ENCODE peak calls at places on chromosomes 3 and 15, in seven cellular contexts. One of them, this sample, is unnamed.

GRCh38 chr15:45715528-45715927 is 80.7 kb downstream of the SQOR start:
- DNase-seq in renal cortical epithelial cell: peak; percentile 32
- DNase-seq in right lobe of liver: no peak
- DNase-seq in activated gamma-delta T cell treated with Interleukin-2 at 50 U/mL for 16 hours: no peak
- DNase-seq in stimulated activated CD4-positive, alpha-beta T cell treated with anti-CD3 and anti-CD28 coated beads, Interleukin-15, amount 100 ng/mL, for 48 hours: no peak
- DNase-seq in CD8-positive, alpha-beta T cell: no peak
- DNase-seq in NCI-H1105 treated with DMSO at 0.1 percent for 48 hours: peak; percentile 46
- DNase-seq in this sample: no peak

GRCh38 chr3:179272385-179272784 is 21.5 kb upstream of the KCNMB3 start:
- DNase-seq in CD8-positive, alpha-beta T cell: no peak
- DNase-seq in stimulated activated CD4-positive, alpha-beta T cell treated with anti-CD3 and anti-CD28 coated beads, Interleukin-15, amount 100 ng/mL, for 48 hours: no peak
- DNase-seq in renal cortical epithelial cell: no peak
- DNase-seq in NCI-H1105 treated with DMSO at 0.1 percent for 48 hours: peak; percentile 16
- DNase-seq in right lobe of liver: no peak
- DNase-seq in activated gamma-delta T cell treated with Interleukin-2 at 50 U/mL for 16 hours: no peak
- DNase-seq in this sample: no peak

GRCh38 chr3:171551296-171551695 is 91.1 kb upstream of the TNIK start:
- DNase-seq in activated gamma-delta T cell treated with Interleukin-2 at 50 U/mL for 16 hours: no peak
- DNase-seq in right lobe of liver: no peak
- DNase-seq in renal cortical epithelial cell: no peak
- DNase-seq in stimulated activated CD4-positive, alpha-beta T cell treated with anti-CD3 and anti-CD28 coated beads, Interleukin-15, amount 100 ng/mL, for 48 hours: no peak
- DNase-seq in NCI-H1105 treated with DMSO at 0.1 percent for 48 hours: no peak
- DNase-seq in CD8-positive, alpha-beta T cell: no peak
- DNase-seq in this sample: no peak

GRCh38 chr15:68303560-68304436 is 26.3 kb downstream of the FEM1B start:
- DNase-seq in right lobe of liver: no peak
- DNase-seq in stimulated activated CD4-positive, alpha-beta T cell treated with anti-CD3 and anti-CD28 coated beads, Interleukin-15, amount 100 ng/mL, for 48 hours: no peak
- DNase-seq in CD8-positive, alpha-beta T cell: no peak
- DNase-seq in activated gamma-delta T cell treated with Interleukin-2 at 50 U/mL for 16 hours: no peak
- DNase-seq in NCI-H1105 treated with DMSO at 0.1 percent for 48 hours: no peak
- DNase-seq in renal cortical epithelial cell: peak; percentile 31
- DNase-seq in this sample: no peak

GRCh38 chr3:185847506-185847905 is 22.7 kb upstream of the IGF2BP2 start:
- DNase-seq in NCI-H1105 treated with DMSO at 0.1 percent for 48 hours: no peak
- DNase-seq in right lobe of liver: no peak
- DNase-seq in activated gamma-delta T cell treated with Interleukin-2 at 50 U/mL for 16 hours: no peak
- DNase-seq in CD8-positive, alpha-beta T cell: no peak
- DNase-seq in renal cortical epithelial cell: no peak
- DNase-seq in stimulated activated CD4-positive, alpha-beta T cell treated with anti-CD3 and anti-CD28 coated beads, Interleukin-15, amount 100 ng/mL, for 48 hours: no peak
- DNase-seq in this sample: no peak

GRCh38 chr3:4895848-4896247 is 83.4 kb upstream of the BHLHE40 start:
- DNase-seq in renal cortical epithelial cell: peak; percentile 62
- DNase-seq in NCI-H1105 treated with DMSO at 0.1 percent for 48 hours: no peak
- DNase-seq in stimulated activated CD4-positive, alpha-beta T cell treated with anti-CD3 and anti-CD28 coated beads, Interleukin-15, amount 100 ng/mL, for 48 hours: no peak
- DNase-seq in right lobe of liver: no peak
- DNase-seq in CD8-positive, alpha-beta T cell: no peak
- DNase-seq in activated gamma-delta T cell treated with Interleukin-2 at 50 U/mL for 16 hours: no peak
- DNase-seq in this sample: no peak

GRCh38 chr15:66965201-66965900 is 100.1 kb upstream of the SMAD3 start:
- DNase-seq in stimulated activated CD4-positive, alpha-beta T cell treated with anti-CD3 and anti-CD28 coated beads, Interleukin-15, amount 100 ng/mL, for 48 hours: no peak
- DNase-seq in right lobe of liver: no peak
- DNase-seq in CD8-positive, alpha-beta T cell: no peak
- DNase-seq in activated gamma-delta T cell treated with Interleukin-2 at 50 U/mL for 16 hours: no peak
- DNase-seq in renal cortical epithelial cell: no peak
- DNase-seq in NCI-H1105 treated with DMSO at 0.1 percent for 48 hours: no peak
- DNase-seq in this sample: no peak

GRCh38 chr3:124461838-124462632 is 268.2 kb upstream of the UMPS start:
- DNase-seq in CD8-positive, alpha-beta T cell: no peak
- DNase-seq in activated gamma-delta T cell treated with Interleukin-2 at 50 U/mL for 16 hours: no peak
- DNase-seq in renal cortical epithelial cell: no peak
- DNase-seq in stimulated activated CD4-positive, alpha-beta T cell treated with anti-CD3 and anti-CD28 coated beads, Interleukin-15, amount 100 ng/mL, for 48 hours: no peak
- DNase-seq in NCI-H1105 treated with DMSO at 0.1 percent for 48 hours: no peak
- DNase-seq in right lobe of liver: no peak
- DNase-seq in this sample: no peak

GRCh38 chr3:71979155-71979554 is 194.2 kb upstream of the PROK2 start:
- DNase-seq in CD8-positive, alpha-beta T cell: no peak
- DNase-seq in right lobe of liver: no peak
- DNase-seq in stimulated activated CD4-positive, alpha-beta T cell treated with anti-CD3 and anti-CD28 coated beads, Interleukin-15, amount 100 ng/mL, for 48 hours: no peak
- DNase-seq in activated gamma-delta T cell treated with Interleukin-2 at 50 U/mL for 16 hours: no peak
- DNase-seq in renal cortical epithelial cell: no peak
- DNase-seq in NCI-H1105 treated with DMSO at 0.1 percent for 48 hours: no peak
- DNase-seq in this sample: no peak

GRCh38 chr15:70016511-70016994 is 81.2 kb downstream of the TLE3 start:
- DNase-seq in CD8-positive, alpha-beta T cell: no peak
- DNase-seq in NCI-H1105 treated with DMSO at 0.1 percent for 48 hours: no peak
- DNase-seq in right lobe of liver: no peak
- DNase-seq in activated gamma-delta T cell treated with Interleukin-2 at 50 U/mL for 16 hours: no peak
- DNase-seq in stimulated activated CD4-positive, alpha-beta T cell treated with anti-CD3 and anti-CD28 coated beads, Interleukin-15, amount 100 ng/mL, for 48 hours: no peak
- DNase-seq in renal cortical epithelial cell: no peak
- DNase-seq in this sample: no peak

GRCh38 chr3:135655328-135655727 is 310.2 kb upstream of the PPP2R3A start:
- DNase-seq in activated gamma-delta T cell treated with Interleukin-2 at 50 U/mL for 16 hours: no peak
- DNase-seq in renal cortical epithelial cell: no peak
- DNase-seq in right lobe of liver: no peak
- DNase-seq in stimulated activated CD4-positive, alpha-beta T cell treated with anti-CD3 and anti-CD28 coated beads, Interleukin-15, amount 100 ng/mL, for 48 hours: no peak
- DNase-seq in NCI-H1105 treated with DMSO at 0.1 percent for 48 hours: no peak
- DNase-seq in CD8-positive, alpha-beta T cell: no peak
- DNase-seq in this sample: no peak

GRCh38 chr3:133827136-133827535 is 21.5 kb downstream of the SRPRB start:
- DNase-seq in right lobe of liver: no peak
- DNase-seq in renal cortical epithelial cell: no peak
- DNase-seq in CD8-positive, alpha-beta T cell: no peak
- DNase-seq in activated gamma-delta T cell treated with Interleukin-2 at 50 U/mL for 16 hours: no peak
- DNase-seq in stimulated activated CD4-positive, alpha-beta T cell treated with anti-CD3 and anti-CD28 coated beads, Interleukin-15, amount 100 ng/mL, for 48 hours: no peak
- DNase-seq in NCI-H1105 treated with DMSO at 0.1 percent for 48 hours: no peak
- DNase-seq in this sample: no peak

GRCh38 chr3:153252963-153253362 is 90.9 kb downstream of the RAP2B start:
- DNase-seq in activated gamma-delta T cell treated with Interleukin-2 at 50 U/mL for 16 hours: no peak
- DNase-seq in renal cortical epithelial cell: peak; percentile 49
- DNase-seq in right lobe of liver: no peak
- DNase-seq in stimulated activated CD4-positive, alpha-beta T cell treated with anti-CD3 and anti-CD28 coated beads, Interleukin-15, amount 100 ng/mL, for 48 hours: no peak
- DNase-seq in CD8-positive, alpha-beta T cell: no peak
- DNase-seq in NCI-H1105 treated with DMSO at 0.1 percent for 48 hours: no peak
- DNase-seq in this sample: no peak